ENCODE peak calls at places on chromosomes 7 and 10, in five cellular contexts. I is WTC11; E is uterus; O is CD8-positive, alpha-beta T cell; X is cardiac muscle cell. A is an unnamed sample.

GRCh38 chr7:55971045-55971444 is 6.7 kb downstream of the NIPSNAP2 start:
- DNase-seq in I (no peak), E (no peak), O (no peak), X (no peak), A (no peak)

GRCh38 chr7:138618506-138618905 is 82.7 kb downstream of the SVOPL start:
- DNase-seq in I (no peak), E (no peak), O (no peak), X (no peak), A (no peak)

GRCh38 chr10:33421789-33422188 is 87.3 kb upstream of the NRP1 start:
- DNase-seq in I (no peak), E (peak; percentile 48), O (no peak), X (no peak), A (no peak)

GRCh38 chr10:124447741-124448466 is 1.9 kb downstream of the NKX1-2 start:
- DNase-seq in I (peak; percentile 54), E (no peak), O (no peak), X (peak; percentile 44), A (no peak)

GRCh38 chr7:94052398-94053180 is 48.4 kb upstream of the BET1 start:
- DNase-seq in I (no peak), E (no peak), O (no peak), X (no peak), A (no peak)

GRCh38 chr7:13850185-13850752 is 139.2 kb downstream of the ETV1 start:
- DNase-seq in I (no peak), E (no peak), O (peak; percentile 74), X (no peak), A (peak; percentile 26)

GRCh38 chr7:25134360-25135010 is 9.4 kb upstream of the CYCS start:
- DNase-seq in I (no peak), E (no peak), O (no peak), X (no peak), A (no peak)

GRCh38 chr10:88892223-88892967 is 12.3 kb downstream of the STAMBPL1 start:
- DNase-seq in I (no peak), E (no peak), O (no peak), X (no peak), A (no peak)

GRCh38 chr10:71980181-71981023 is 16.2 kb downstream of the CHST3 start:
- DNase-seq in I (no peak), E (no peak), O (no peak), X (no peak), A (no peak)

GRCh38 chr7:4888161-4888560 is 4.6 kb upstream of the RADIL start:
- DNase-seq in I (no peak), E (no peak), O (no peak), X (no peak), A (no peak)

GRCh38 chr10:113746188-113746950 is 5.1 kb upstream of the PLEKHS1 start:
- DNase-seq in I (no peak), E (no peak), O (no peak), X (no peak), A (no peak)

GRCh38 chr10:420154-421121 is 269.0 kb downstream of the DIP2C start:
- DNase-seq in I (no peak), E (no peak), O (no peak), X (no peak), A (no peak)

GRCh38 chr7:39700932-39701331 is 77.6 kb downstream of the RALA start:
- DNase-seq in I (no peak), E (no peak), O (no peak), X (no peak), A (no peak)

GRCh38 chr7:127848241-127848640 is 183.0 kb downstream of the LRRC4 start:
- DNase-seq in I (no peak), E (no peak), O (no peak), X (no peak), A (no peak)

GRCh38 chr7:90736968-90737939 is 141.1 kb downstream of the CDK14 start:
- DNase-seq in I (no peak), E (no peak), O (no peak), X (no peak), A (peak; percentile 63)

GRCh38 chr10:71451754-71452153 is 55.0 kb downstream of the CDH23 start:
- DNase-seq in I (no peak), E (no peak), O (no peak), X (no peak), A (no peak)

GRCh38 chr10:15168296-15168780 is at the start of gene NMT2:
- DNase-seq in I (peak; percentile 87), E (no peak), O (no peak), X (peak; percentile 94), A (no peak)

GRCh38 chr7:55063633-55064032 is 44.8 kb downstream of the EGFR start:
- DNase-seq in I (no peak), E (no peak), O (no peak), X (no peak), A (no peak)

GRCh38 chr7:6691609-6692106 is 15.1 kb downstream of the ZNF12 start:
- DNase-seq in I (no peak), E (no peak), O (no peak), X (no peak), A (no peak)

GRCh38 chr7:100430450-100431285 is 1.0 kb downstream of the MEPCE start:
- DNase-seq in I (peak; percentile 26), E (no peak), O (no peak), X (peak; percentile 38), A (no peak)

GRCh38 chr7:91267558-91267955 is 3.3 kb downstream of the FZD1 start:
- DNase-seq in I (no peak), E (no peak), O (no peak), X (no peak), A (no peak)

GRCh38 chr7:22156205-22156604 is 200.7 kb downstream of the RAPGEF5 start:
- DNase-seq in I (no peak), E (no peak), O (no peak), X (no peak), A (no peak)

GRCh38 chr7:96426027-96426426 is 104.1 kb upstream of the SLC25A13 start:
- DNase-seq in I (no peak), E (no peak), O (no peak), X (no peak), A (no peak)

GRCh38 chr7:51000956-51001355 is 218.3 kb upstream of the GRB10 start:
- DNase-seq in I (no peak), E (no peak), O (no peak), X (no peak), A (no peak)

GRCh38 chr7:32221056-32221455 is 150.8 kb upstream of the PDE1C start:
- DNase-seq in I (no peak), E (no peak), O (no peak), X (no peak), A (no peak)

GRCh38 chr10:99370993-99371392 is 41.8 kb downstream of the CNNM1 start:
- DNase-seq in I (no peak), E (no peak), O (no peak), X (peak; percentile 71), A (peak; percentile 46)

GRCh38 chr10:112232670-112233069 is 49.1 kb upstream of the GPAM start:
- DNase-seq in I (no peak), E (no peak), O (no peak), X (no peak), A (no peak)
- TF ChIP-seq CTCF in I (no peak), E (no peak), O (no peak), X (no peak), A (no peak)

GRCh38 chr10:117449636-117450035 is 74.4 kb upstream of the PDZD8 start:
- DNase-seq in I (peak; percentile 38), E (no peak), O (no peak), X (no peak), A (no peak)
- TF ChIP-seq CTCF in I (no peak), E (no peak), O (no peak), X (peak; percentile 26), A (peak; percentile 5)

GRCh38 chr10:34985823-34986222 is 104.3 kb downstream of the CUL2 start:
- DNase-seq in I (peak; percentile 50), E (no peak), O (no peak), X (no peak), A (no peak)
- TF ChIP-seq CTCF in I (no peak), E (no peak), O (no peak), X (peak; percentile 31), A (no peak)

GRCh38 chr7:69018200-69018599 is 580.1 kb upstream of the AUTS2 start:
- DNase-seq in I (peak; percentile 72), E (no peak), O (no peak), X (peak; percentile 18), A (no peak)
- TF ChIP-seq CTCF in I (peak; percentile 36), E (no peak), O (no peak), X (peak; percentile 34), A (peak; percentile 0)

DNA sequence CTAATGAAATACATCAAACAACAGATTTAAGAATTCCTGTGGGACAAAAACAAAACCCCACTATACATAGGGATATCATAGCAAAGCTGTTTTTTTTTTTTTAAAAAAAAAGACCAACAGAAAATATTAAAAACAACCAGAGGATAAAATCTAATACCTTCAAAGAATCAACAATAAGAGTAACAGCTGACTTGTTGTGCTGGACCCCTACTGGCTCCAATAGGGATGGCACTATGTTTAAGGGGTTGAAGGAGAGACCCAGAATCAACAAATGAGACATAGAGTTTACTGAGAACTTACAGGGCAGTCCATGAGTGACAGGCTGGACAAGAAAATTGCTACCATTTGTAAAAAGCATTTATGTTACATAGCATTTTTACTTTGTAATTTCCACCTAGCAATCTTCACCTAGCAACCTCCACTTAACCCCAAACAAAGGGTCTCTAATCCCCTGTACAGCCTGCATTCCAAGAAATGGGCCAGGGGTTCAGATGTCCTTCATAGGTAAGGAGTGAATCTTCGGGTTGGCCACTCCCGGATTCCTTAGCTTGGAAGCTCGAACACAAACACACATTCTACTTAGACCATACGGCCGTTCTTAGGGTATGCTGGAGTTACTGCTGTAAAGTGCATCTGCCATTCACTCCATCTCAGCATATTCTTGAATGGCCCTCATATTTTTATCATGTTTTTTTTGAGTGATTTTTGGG is 25.8 kb downstream of the ASZ1 start:
- DNase-seq in I (no peak), E (no peak), O (no peak), X (no peak), A (no peak)
- TF ChIP-seq CTCF in I (no peak), E (no peak), O (no peak), X (peak; percentile 36), A (no peak)

GRCh38 chr7:15889501-15889900 is 203.0 kb upstream of the MEOX2 start:
- DNase-seq in I (peak; percentile 13), E (no peak), O (no peak), X (no peak), A (no peak)
- TF ChIP-seq CTCF in I (no peak), E (no peak), O (no peak), X (peak; percentile 30), A (no peak)

DNA sequence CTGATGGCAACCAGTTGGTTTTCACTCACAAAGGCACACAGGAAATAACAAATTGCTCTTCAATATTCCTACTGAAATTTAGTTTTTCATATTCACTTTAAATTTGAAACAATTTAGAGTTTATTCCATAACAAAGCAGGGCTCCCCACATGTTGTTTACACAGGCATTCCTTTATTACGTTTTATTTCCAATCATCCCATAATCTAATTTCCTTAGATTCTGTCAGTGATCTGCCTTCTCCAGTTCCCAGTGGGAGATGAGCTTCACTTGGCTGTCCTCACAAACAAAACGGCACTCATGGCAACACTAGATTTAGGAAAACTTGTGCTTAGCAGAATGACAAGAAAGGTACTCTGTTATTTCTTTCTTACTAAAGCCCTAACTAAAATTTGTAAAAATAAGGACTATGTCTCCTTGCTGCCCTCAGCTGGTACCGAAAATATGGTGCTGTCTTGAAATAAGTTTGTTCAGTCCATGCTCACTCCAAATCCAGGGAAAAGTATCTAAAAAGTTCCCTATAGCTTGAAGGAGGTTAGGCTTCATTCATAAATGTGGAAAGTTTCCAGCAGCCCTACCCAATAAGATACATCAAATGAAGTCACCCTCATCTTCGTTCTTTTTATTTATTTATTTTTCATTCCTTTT is 23.0 kb downstream of the PHYH start:
- DNase-seq in I (no peak), E (no peak), O (no peak), X (no peak), A (no peak)
- TF ChIP-seq CTCF in I (no peak), E (no peak), O (no peak), X (peak; percentile 33), A (no peak)

GRCh38 chr10:92290837-92291609 is at the start of the genes CPEB3 and MARCHF5:
- DNase-seq in I (peak; percentile 98), E (peak; percentile 96), O (peak; percentile 93), X (peak; percentile 97), A (peak; percentile 96)
- TF ChIP-seq CTCF in I (no peak), E (peak; percentile 45), O (peak; percentile 50), X (peak; percentile 57), A (peak; percentile 28)

A was measured in GM10248.